ENCODE peak calls at places on chromosomes 11 and 22, in six cellular contexts. W is body of pancreas, H is T1000, F is AG09319, B is nucleus accumbens, L is G401. Q is an unnamed sample.

GRCh38 chr11:13184295-13184794 is 93.2 kb upstream of the BMAL1 start:
- DNase-seq in B (no peak), F (no peak), H (no peak), W (no peak), L (no peak), Q (no peak)

GRCh38 chr22:46673677-46674236 is 53.6 kb downstream of the GRAMD4 start:
- DNase-seq in B (no peak), F (no peak), L (no peak), W (no peak), H (no peak), Q (no peak)

GRCh38 chr11:121237686-121238658 is 54.6 kb upstream of the SC5D start:
- DNase-seq in B (no peak), H (no peak), L (no peak), F (no peak), W (no peak), Q (no peak)

GRCh38 chr11:60953781-60954180 is 1.8 kb upstream of the SLC15A3 start:
- DNase-seq in B (no peak), F (no peak), W (no peak), L (no peak), H (no peak), Q (no peak)

GRCh38 chr22:37626556-37627075 is 12.9 kb upstream of the SH3BP1 start:
- DNase-seq in B (no peak), F (no peak), W (no peak), H (no peak), L (no peak), Q (no peak)

GRCh38 chr11:45209904-45210699 is 63.7 kb downstream of the PRDM11 start:
- DNase-seq in L (peak), W (peak), H (no peak), B (peak), F (no peak), Q (no peak)

GRCh38 chr11:122724520-122724919 is 69.0 kb downstream of the UBASH3B start:
- DNase-seq in W (no peak), H (no peak), L (no peak), F (no peak), B (no peak), Q (peak)

GRCh38 chr11:120331301-120331966 is 4.8 kb upstream of the ARHGEF12 start:
- DNase-seq in L (no peak), F (peak), H (no peak), W (peak), B (no peak), Q (peak)

GRCh38 chr11:63639195-63639832 is 25.1 kb upstream of the PLAAT3 start:
- DNase-seq in W (no peak), F (peak), L (peak), B (no peak), H (no peak), Q (no peak)

GRCh38 chr22:19852177-19852781 is 2.4 kb downstream of the GNB1L start:
- DNase-seq in F (no peak), H (no peak), B (no peak), W (no peak), L (no peak), Q (no peak)

GRCh38 chr11:40986320-40986719 is 473.1 kb downstream of the LRRC4C start:
- DNase-seq in W (no peak), F (no peak), B (no peak), L (no peak), H (no peak), Q (no peak)

GRCh38 chr11:79116600-79116999 is 324.2 kb downstream of the TENM4 start:
- DNase-seq in F (no peak), B (no peak), L (no peak), H (peak), W (no peak), Q (no peak)

GRCh38 chr22:45585946-45586540 is 83.4 kb downstream of the FBLN1 start:
- DNase-seq in L (no peak), H (no peak), W (no peak), F (no peak), B (no peak), Q (no peak)

GRCh38 chr22:23888615-23889401 is 5.4 kb upstream of the MIF start:
- DNase-seq in L (no peak), F (no peak), H (no peak), W (no peak), B (peak), Q (peak)

GRCh38 chr22:32100711-32101110 is 57.6 kb downstream of the SLC5A1 start:
- DNase-seq in F (no peak), H (no peak), L (no peak), B (no peak), W (no peak), Q (no peak)

GRCh38 chr11:65791719-65792213 is 4.9 kb downstream of the OVOL1 start:
- DNase-seq in H (no peak), L (no peak), W (no peak), F (no peak), B (no peak), Q (no peak)

GRCh38 chr22:49099496-49100124 is 728.1 kb downstream of the BRD1 start:
- DNase-seq in W (no peak), H (no peak), B (no peak), F (no peak), L (no peak), Q (peak)

GRCh38 chr22:19873138-19873959 is 18.7 kb upstream of the GNB1L start:
- DNase-seq in B (no peak), H (no peak), L (no peak), W (peak), F (no peak), Q (no peak)

GRCh38 chr22:22976033-22976922 is 88.7 kb downstream of the IGLL5 start:
- DNase-seq in W (no peak), F (no peak), L (no peak), H (no peak), B (no peak), Q (no peak)

GRCh38 chr11:860238-861104 is 17.8 kb downstream of the TSPAN4 start:
- DNase-seq in L (no peak), F (no peak), W (no peak), B (no peak), H (no peak), Q (no peak)

GRCh38 chr22:45505991-45506743 is 3.5 kb downstream of the FBLN1 start:
- DNase-seq in W (no peak), F (no peak), B (no peak), L (no peak), H (no peak), Q (no peak)

GRCh38 chr11:127247261-127247660 is 246.7 kb upstream of the KIRREL3 start:
- DNase-seq in W (no peak), B (no peak), F (no peak), H (peak), L (no peak), Q (no peak)

GRCh38 chr11:124600924-124601323 is 10.3 kb upstream of the PANX3 start:
- DNase-seq in W (no peak), H (no peak), F (no peak), B (no peak), L (no peak), Q (no peak)

GRCh38 chr11:47183031-47183856 is 3.0 kb downstream of the PACSIN3 start:
- DNase-seq in W (no peak), B (no peak), L (no peak), F (no peak), H (no peak), Q (no peak)

GRCh38 chr11:118896472-118896913 is 12.8 kb downstream of the CXCR5 start:
- DNase-seq in W (no peak), H (no peak), B (no peak), L (no peak), F (no peak), Q (no peak)

GRCh38 chr22:45217345-45217744 is 23.3 kb downstream of the KIAA0930 start:
- DNase-seq in H (no peak), L (no peak), B (no peak), F (no peak), W (no peak), Q (no peak)

GRCh38 chr11:109956124-109956793 is 136.9 kb upstream of the ZC3H12C start:
- DNase-seq in L (no peak), W (no peak), H (no peak), F (no peak), B (no peak), Q (no peak)

GRCh38 chr11:67056267-67056639 is 394 bp upstream of the RHOD start:
- DNase-seq in H (no peak), W (no peak), F (no peak), B (no peak), L (no peak), Q (no peak)

GRCh38 chr22:40345801-40346177 is 511 bp upstream of the ADSL start:
- DNase-seq in B (no peak), W (peak), F (no peak), L (no peak), H (no peak), Q (no peak)

GRCh38 chr22:40666151-40666848 is 13.0 kb upstream of the MCHR1 start:
- DNase-seq in H (no peak), W (no peak), B (peak), F (peak), L (no peak), Q (no peak)

GRCh38 chr11:96426356-96427103 is 36.7 kb downstream of the JRKL start:
- DNase-seq in W (no peak), B (no peak), H (no peak), F (peak), L (peak), Q (peak)

GRCh38 chr11:128728767-128729587 is 35.1 kb downstream of the FLI1 start:
- DNase-seq in W (no peak), B (no peak), L (no peak), F (no peak), H (no peak), Q (no peak)

GRCh38 chr11:47672283-47672730 is 29.9 kb upstream of the MTCH2 start:
- DNase-seq in F (no peak), H (no peak), W (no peak), B (no peak), L (no peak), Q (no peak)

GRCh38 chr22:17118342-17118741 is 2.8 kb downstream of the TMEM121B start:
- DNase-seq in W (no peak), L (peak), B (no peak), H (no peak), F (no peak), Q (no peak)

GRCh38 chr22:17035246-17035645 is 27.2 kb upstream of the GAB4 start:
- DNase-seq in B (no peak), F (no peak), L (peak), H (no peak), W (no peak), Q (no peak)

GRCh38 chr22:42282943-42283287 is 12.5 kb upstream of the TCF20 start:
- DNase-seq in F (no peak), H (no peak), B (no peak), L (peak), W (no peak), Q (no peak)

GRCh38 chr11:123062158-123062891 is 389 bp upstream of the HSPA8 start:
- DNase-seq in B (peak), W (peak), H (peak), F (peak), L (peak), Q (peak)